ENCODE peak calls at places on chromosome 7, in four cellular contexts. V is T-helper 9 cell, E is HepG2, G is H9. X is an unnamed sample.

GRCh38 chr7:150855046-150855445 is 2.7 kb downstream of the AOC1 start:
- DNase-seq in G (peak), V (no peak), E (no peak), X (no peak)

GRCh38 chr7:42686594-42687156 is 225.2 kb downstream of the C7orf25 start:
- DNase-seq in G (peak), E (no peak), V (no peak), X (no peak)

GRCh38 chr7:100476108-100476780 is 2.8 kb downstream of the TSC22D4 start:
- DNase-seq in V (no peak), G (no peak), E (no peak), X (no peak)

GRCh38 chr7:44275829-44276570 is 49.4 kb downstream of the CAMK2B start:
- DNase-seq in E (no peak), G (peak), V (no peak), X (no peak)

GRCh38 chr7:124034754-124035100 is 1.9 kb upstream of the TMEM229A start:
- DNase-seq in G (no peak), E (no peak), V (no peak), X (no peak)

GRCh38 chr7:100044719-100045118 is 4.9 kb upstream of the ZSCAN21 start:
- DNase-seq in G (no peak), E (no peak), V (no peak), X (no peak)

GRCh38 chr7:28347462-28347861 is 64.9 kb upstream of the CREB5 start:
- DNase-seq in V (no peak), G (no peak), E (no peak), X (no peak)

GRCh38 chr7:75776295-75776971 is 4.4 kb upstream of the CCL26 start:
- DNase-seq in G (no peak), E (no peak), V (peak), X (peak)

GRCh38 chr7:149027560-149028345 is 552 bp downstream of the PDIA4 start:
- DNase-seq in E (no peak), V (no peak), G (no peak), X (no peak)

GRCh38 chr7:149822353-149822943 is 15.7 kb upstream of the ZNF862 start:
- DNase-seq in E (no peak), G (no peak), V (no peak), X (no peak)

GRCh38 chr7:131459256-131459655 is 97.2 kb downstream of the PODXL start:
- DNase-seq in V (no peak), G (no peak), E (no peak), X (no peak)

X was measured in T-helper 22 cell.